ENCODE peak calls at places on chromosomes 13 and 19, in five cellular contexts. E, Y, K, Z and L are unnamed samples.
A peak's percentile ranks its signal among the peaks of the same experiment; 100 is the strongest.

GRCh38 chr19:33287438-33287837 is 14.9 kb downstream of the CEBPA start:
- DNase-seq in E (no peak), Y (no peak), K (no peak), Z (no peak), L (no peak)

GRCh38 chr13:78020861-78021260 is 102.2 kb upstream of the EDNRB start:
- DNase-seq in E (no peak), Y (no peak), K (no peak), Z (no peak), L (no peak)

GRCh38 chr19:19062454-19063182 is 1.2 kb upstream of the SLC25A42 start:
- DNase-seq in E (no peak), Y (no peak), K (no peak), Z (no peak), L (peak; percentile 49)

GRCh38 chr13:50627111-50627510 is 216.4 kb downstream of the DLEU7 start:
- DNase-seq in E (no peak), Y (no peak), K (no peak), Z (no peak), L (no peak)

GRCh38 chr13:23991119-23991518 is 93.8 kb upstream of the C1QTNF9B start:
- DNase-seq in E (no peak), Y (no peak), K (no peak), Z (no peak), L (no peak)

GRCh38 chr13:49071341-49071937 is 95.7 kb downstream of the FNDC3A start:
- DNase-seq in E (no peak), Y (no peak), K (no peak), Z (no peak), L (no peak)

GRCh38 chr19:47826800-47827199 is 5.1 kb downstream of the CRX start:
- DNase-seq in E (no peak), Y (no peak), K (no peak), Z (no peak), L (no peak)

GRCh38 chr19:1908364-1908678 is 3.1 kb downstream of the ADAT3 start:
- DNase-seq in E (no peak), Y (no peak), K (no peak), Z (no peak), L (no peak)